ENCODE peak calls at places on chromosomes 11 and 22, in seven cellular contexts. O is A673, E is psoas muscle, K is AG04450, I is left ventricle myocardium inferior, C is PC-3, D is endothelial cell of umbilical vein. S is an unnamed sample.

GRCh38 chr22:35971418-35972119 is 57.1 kb downstream of the RBFOX2 start:
- DNase-seq in O (peak; percentile 96), E (no peak), K (peak; percentile 80), I (no peak), C (no peak), D (peak; percentile 61), S (no peak)

GRCh38 chr11:76173663-76174062 is 32.6 kb downstream of the WNT11 start:
- DNase-seq in O (no peak), E (no peak), K (no peak), I (no peak), C (peak; percentile 36), D (no peak), S (no peak)

GRCh38 chr11:63620928-63621539 is 6.8 kb upstream of the PLAAT3 start:
- DNase-seq in O (no peak), E (no peak), K (no peak), I (no peak), C (no peak), D (no peak), S (no peak)

GRCh38 chr22:18955696-18956095 is 19.6 kb upstream of the PRODH start:
- DNase-seq in O (no peak), E (no peak), K (no peak), I (no peak), C (no peak), D (no peak), S (peak; percentile 27)

GRCh38 chr22:46149493-46149997 is 781 bp upstream of the PPARA start:
- DNase-seq in O (no peak), E (peak; percentile 54), K (no peak), I (peak; percentile 70), C (no peak), D (peak; percentile 8), S (no peak)

GRCh38 chr11:970319-970871 is 44.7 kb downstream of the AP2A2 start:
- DNase-seq in O (no peak), E (no peak), K (no peak), I (no peak), C (no peak), D (no peak), S (no peak)

GRCh38 chr11:90222152-90222458 is 744 bp downstream of the CHORDC1 start:
- DNase-seq in O (no peak), E (no peak), K (no peak), I (no peak), C (no peak), D (peak; percentile 63), S (no peak)

GRCh38 chr22:43007519-43008102 is 7.3 kb downstream of the PACSIN2 start:
- DNase-seq in O (no peak), E (no peak), K (no peak), I (no peak), C (no peak), D (no peak), S (no peak)

GRCh38 chr11:76740772-76741171 is 42.4 kb upstream of the TSKU start:
- DNase-seq in O (no peak), E (no peak), K (no peak), I (no peak), C (no peak), D (no peak), S (no peak)

GRCh38 chr22:26322179-26322905 is 106.7 kb upstream of the ASPHD2 start:
- DNase-seq in O (peak; percentile 12), E (no peak), K (peak; percentile 18), I (no peak), C (peak; percentile 75), D (no peak), S (no peak)

GRCh38 chr22:40709752-40710413 is 30.6 kb downstream of the MCHR1 start:
- DNase-seq in O (no peak), E (peak; percentile 28), K (peak; percentile 65), I (peak; percentile 65), C (no peak), D (no peak), S (peak; percentile 55)

GRCh38 chr22:50542416-50542927 is 3.2 kb upstream of the KLHDC7B start:
- DNase-seq in O (no peak), E (no peak), K (no peak), I (no peak), C (no peak), D (no peak), S (no peak)

GRCh38 chr11:64062185-64063039 is 26.7 kb downstream of the FLRT1 start:
- DNase-seq in O (no peak), E (no peak), K (no peak), I (no peak), C (no peak), D (no peak), S (no peak)

GRCh38 chr11:63993983-63994382 is 7.7 kb downstream of the OTUB1 start:
- DNase-seq in O (no peak), E (no peak), K (no peak), I (no peak), C (no peak), D (no peak), S (no peak)

GRCh38 chr11:130772266-130773227 is 143.7 kb downstream of the SNX19 start:
- DNase-seq in O (no peak), E (peak; percentile 41), K (peak; percentile 92), I (no peak), C (peak; percentile 92), D (peak; percentile 16), S (no peak)

GRCh38 chr11:30128269-30128932 is 102.4 kb upstream of the FSHB start:
- DNase-seq in O (peak; percentile 78), E (no peak), K (peak; percentile 8), I (no peak), C (peak; percentile 51), D (peak; percentile 31), S (no peak)

GRCh38 chr11:64656797-64657196 is 65.8 kb downstream of the SLC22A12 start:
- DNase-seq in O (no peak), E (no peak), K (no peak), I (no peak), C (no peak), D (no peak), S (no peak)

GRCh38 chr11:118000850-118001228 is 14.6 kb downstream of the IL10RA start:
- DNase-seq in O (no peak), E (no peak), K (no peak), I (no peak), C (no peak), D (no peak), S (no peak)
- H3K27ac ChIP-seq in O (no peak overlapping the region), E (no peak overlapping the region), K (no peak overlapping the region), I (no peak overlapping the region), C (no peak overlapping the region), D (no peak overlapping the region), S (no peak overlapping the region)

GRCh38 chr11:123360267-123360936 is 69.7 kb upstream of the GRAMD1B start:
- DNase-seq in O (no peak), E (no peak), K (no peak), I (no peak), C (no peak), D (no peak), S (no peak)

GRCh38 chr11:123356539-123356938 is 73.5 kb upstream of the GRAMD1B start:
- DNase-seq in O (no peak), E (no peak), K (no peak), I (no peak), C (no peak), D (no peak), S (no peak)

GRCh38 chr11:123354371-123354770 is 75.7 kb upstream of the GRAMD1B start:
- DNase-seq in O (no peak), E (no peak), K (no peak), I (no peak), C (no peak), D (no peak), S (no peak)

GRCh38 chr11:123357353-123357989 is 72.6 kb upstream of the GRAMD1B start:
- DNase-seq in O (no peak), E (no peak), K (no peak), I (no peak), C (no peak), D (no peak), S (no peak)

DNA sequence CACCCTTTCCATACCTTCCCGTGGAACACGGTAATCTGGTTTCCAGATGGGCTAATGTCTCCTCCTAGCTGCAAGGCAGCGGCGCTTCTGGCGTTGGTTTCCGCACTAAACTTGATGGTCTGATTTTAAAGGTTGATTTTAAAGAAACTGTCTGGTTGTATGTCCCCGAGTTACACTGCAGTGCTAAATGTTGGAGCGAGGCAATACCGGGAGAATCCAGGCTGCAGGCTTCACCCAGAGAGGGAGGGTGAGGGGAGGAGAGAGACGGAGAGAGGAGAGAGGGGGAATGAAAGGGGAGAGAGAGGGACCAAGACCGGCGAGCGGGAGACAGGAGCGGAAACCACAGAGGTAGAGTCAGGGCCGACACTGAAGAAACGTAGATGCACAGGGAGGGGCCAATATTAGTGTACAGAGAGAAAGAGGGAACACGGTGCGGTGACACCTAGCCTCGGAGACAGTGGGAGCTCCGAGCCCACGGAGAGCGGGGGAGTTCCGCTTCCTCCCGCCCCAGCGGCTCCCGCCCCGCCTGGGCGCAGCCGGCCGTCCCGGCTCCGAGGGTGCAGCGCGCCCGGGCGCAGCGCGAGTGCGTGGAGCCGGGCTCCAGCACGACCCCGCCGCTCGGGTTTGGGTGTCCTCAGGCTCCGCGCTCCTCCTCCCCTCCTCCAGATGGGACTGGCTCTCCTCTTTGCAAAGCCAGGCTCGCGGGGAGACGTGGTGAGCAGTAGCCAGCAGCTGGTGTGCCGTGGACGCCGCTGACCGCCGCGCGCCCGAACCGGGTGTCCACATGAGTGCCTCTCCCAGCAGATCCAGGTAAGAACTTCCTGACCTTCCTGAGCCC is 71.9 kb upstream of the GRAMD1B start:
- DNase-seq in O (peak; percentile 54), E (no peak), K (no peak), I (peak; percentile 33), C (peak; percentile 38), D (no peak), S (no peak)
- H3K4me3 ChIP-seq in O (peak overlapping the region; percentile 56), E (peak overlapping the region; percentile 62), K (peak overlapping the region; percentile 43), I (peak overlapping the region; percentile 71), C (peak overlapping the region; percentile 65), D (no peak overlapping the region), S (no peak overlapping the region)

DNA sequence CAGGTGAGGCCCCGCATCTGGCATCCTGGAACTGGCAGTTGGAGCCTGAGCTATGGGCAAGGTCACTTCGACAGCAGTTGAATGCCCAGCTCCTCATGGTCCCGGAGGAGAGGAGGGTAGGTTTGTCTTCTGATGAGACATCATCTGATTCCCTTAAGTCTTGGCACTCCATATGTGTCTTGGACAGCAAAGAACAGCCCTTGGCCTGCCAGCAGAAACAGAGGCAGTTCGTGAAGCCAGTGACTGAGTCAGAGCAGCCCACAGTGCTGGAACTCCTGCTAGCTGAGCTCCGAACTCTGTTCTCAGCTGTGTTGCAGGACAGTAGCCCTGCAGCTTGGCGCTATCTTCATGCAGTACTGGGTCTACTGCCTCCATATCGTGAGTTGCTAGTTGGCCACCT is 1.0 kb downstream of the DNHD1 start:
- DNase-seq in O (no peak), E (no peak), K (no peak), I (no peak), C (no peak), D (no peak), S (peak; percentile 85)
- H3K27ac ChIP-seq in O (no peak overlapping the region), E (no peak overlapping the region), K (no peak overlapping the region), I (peak overlapping the region; percentile 28), C (no peak overlapping the region), D (no peak overlapping the region), S (peak overlapping the region; percentile 30)

DNA sequence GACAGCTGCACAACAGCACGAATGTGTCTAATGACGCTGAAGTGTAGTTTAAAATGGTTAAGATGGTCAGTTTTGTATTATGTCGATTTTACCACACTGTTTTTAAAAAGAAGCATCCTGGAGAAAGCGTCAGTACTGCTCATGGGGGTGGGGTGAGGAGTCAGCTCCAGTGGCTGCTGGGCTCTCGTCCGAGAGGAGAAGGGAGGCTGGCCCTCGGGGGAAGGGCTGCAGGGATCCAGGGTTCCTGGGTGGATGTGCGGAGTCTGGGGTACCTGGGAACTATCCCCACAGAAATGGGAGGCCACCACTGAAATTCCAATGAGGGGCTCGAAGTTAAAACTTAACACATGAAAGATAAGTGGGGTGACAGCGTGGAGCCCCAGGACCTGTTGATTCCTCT is 11.9 kb downstream of the C11orf21 start:
- DNase-seq in O (no peak), E (no peak), K (no peak), I (no peak), C (no peak), D (no peak), S (peak; percentile 34)
- H3K4me3 ChIP-seq in O (no peak overlapping the region), E (no peak overlapping the region), K (no peak overlapping the region), I (no peak overlapping the region), C (no peak overlapping the region), D (no peak overlapping the region), S (no peak overlapping the region)

GRCh38 chr11:11979487-11980117 is 28.8 kb downstream of the DKK3 start:
- DNase-seq in O (peak; percentile 22), E (no peak), K (no peak), I (peak; percentile 54), C (peak; percentile 13), D (no peak), S (no peak)
- H3K27ac ChIP-seq in O (peak overlapping the region; percentile 54), E (peak overlapping the region; percentile 56), K (peak overlapping the region; percentile 75), I (peak overlapping the region; percentile 96), C (peak overlapping the region; percentile 11), D (peak overlapping the region; percentile 95), S (peak overlapping the region; percentile 96)

S was measured in aorta.